ENCODE peak calls at places on chromosomes 12 and 14, in four cellular contexts. D is GM12891, P is GM12878, X is HL-60. W is an unnamed sample.
A peak's percentile ranks its signal among the peaks of the same experiment; 100 is the strongest.

GRCh38 chr14:103382375-103382774 is 2.8 kb upstream of the MARK3 start:
- DNase-seq in D (no peak), P (no peak), X (peak; percentile 52), W (peak; percentile 30)

GRCh38 chr12:24045816-24046257 is 96.4 kb upstream of the SOX5 start:
- DNase-seq in P (no peak), X (no peak), D (no peak), W (no peak)

GRCh38 chr12:79546461-79547043 is 144.2 kb downstream of the PAWR start:
- DNase-seq in D (no peak), P (no peak), X (no peak), W (no peak)

GRCh38 chr12:75208851-75209781 is 523 bp downstream of the KCNC2 start:
- DNase-seq in P (no peak), D (no peak), X (no peak), W (peak; percentile 5)

GRCh38 chr12:82359115-82359478 is 768 bp downstream of the METTL25 start:
- DNase-seq in P (no peak), X (peak; percentile 6), D (no peak), W (peak; percentile 11)

GRCh38 chr14:71855399-71856036 is 76.7 kb upstream of the RGS6 start:
- DNase-seq in X (peak; percentile 49), D (peak; percentile 30), P (peak; percentile 31), W (peak; percentile 44)

GRCh38 chr12:53053223-53054111 is 3.6 kb downstream of the TNS2 start:
- DNase-seq in X (peak; percentile 43), P (no peak), D (no peak), W (peak; percentile 78)

GRCh38 chr14:71511152-71511551 is 421.1 kb upstream of the RGS6 start:
- DNase-seq in D (no peak), X (no peak), P (no peak), W (no peak)

GRCh38 chr12:92076106-92076505 is 69.5 kb downstream of the BTG1 start:
- DNase-seq in P (no peak), X (no peak), D (no peak), W (no peak)

GRCh38 chr12:113857371-113857770 is 108.8 kb downstream of the RBM19 start:
- DNase-seq in X (no peak), P (no peak), D (no peak), W (no peak)

GRCh38 chr14:87013583-87013982 is 979.4 kb downstream of the GALC start:
- DNase-seq in P (no peak), D (no peak), X (no peak), W (no peak)

GRCh38 chr12:6364037-6364360 is 11.4 kb downstream of the SCNN1A start:
- DNase-seq in X (no peak), D (no peak), P (no peak), W (no peak)

GRCh38 chr12:109572506-109572845 is 828 bp downstream of the MMAB start:
- DNase-seq in X (no peak), P (no peak), D (no peak), W (no peak)

GRCh38 chr12:114952573-114953196 is 268.7 kb upstream of the TBX3 start:
- DNase-seq in D (no peak), X (no peak), P (no peak), W (no peak)

GRCh38 chr14:54208751-54209150 is 188.1 kb upstream of the CDKN3 start:
- DNase-seq in D (no peak), X (no peak), P (no peak), W (no peak)

GRCh38 chr14:90874599-90874998 is 58.4 kb upstream of the TTC7B start:
- DNase-seq in D (no peak), P (no peak), X (no peak), W (no peak)

GRCh38 chr12:63420206-63420644 is 248.1 kb downstream of the DPY19L2 start:
- DNase-seq in P (peak; percentile 24), D (peak; percentile 14), X (peak; percentile 65), W (peak; percentile 65)

GRCh38 chr12:26629864-26630263 is 203.1 kb downstream of the ITPR2 start:
- DNase-seq in P (no peak), D (no peak), X (no peak), W (no peak)

GRCh38 chr14:40452674-40453073 is 1020.4 kb upstream of the FBXO33 start:
- DNase-seq in P (no peak), D (no peak), X (no peak), W (no peak)

GRCh38 chr14:86892167-86892956 is 1100.6 kb downstream of the GALC start:
- DNase-seq in P (no peak), D (no peak), X (no peak), W (no peak)

GRCh38 chr12:104578453-104578852 is 121.7 kb downstream of the CHST11 start:
- DNase-seq in X (no peak), P (no peak), D (no peak), W (peak; percentile 28)

GRCh38 chr12:105214141-105214540 is 21.8 kb downstream of the APPL2 start:
- DNase-seq in X (no peak), P (no peak), D (no peak), W (no peak)

GRCh38 chr12:104502662-104503061 is 45.9 kb downstream of the CHST11 start:
- DNase-seq in X (no peak), P (no peak), D (no peak), W (no peak)

GRCh38 chr12:57726151-57726883 is 12.2 kb downstream of the AGAP2 start:
- DNase-seq in D (peak; percentile 36), P (no peak), X (no peak), W (no peak)

GRCh38 chr14:105400016-105400415 is 1.7 kb downstream of the TEX22 start:
- DNase-seq in P (no peak), D (no peak), X (no peak), W (no peak)

GRCh38 chr12:2052861-2053674 is at the start of gene CACNA1C:
- DNase-seq in P (no peak), D (peak; percentile 51), X (peak; percentile 26), W (no peak)

GRCh38 chr12:107283652-107284051 is 190.3 kb upstream of the CRY1 start:
- DNase-seq in X (no peak), P (no peak), D (no peak), W (peak; percentile 9)

GRCh38 chr12:107275530-107275929 is 182.2 kb upstream of the CRY1 start:
- DNase-seq in D (no peak), X (no peak), P (no peak), W (no peak)

GRCh38 chr12:107282628-107283027 is 189.3 kb upstream of the CRY1 start:
- DNase-seq in D (no peak), X (no peak), P (no peak), W (no peak)

DNA sequence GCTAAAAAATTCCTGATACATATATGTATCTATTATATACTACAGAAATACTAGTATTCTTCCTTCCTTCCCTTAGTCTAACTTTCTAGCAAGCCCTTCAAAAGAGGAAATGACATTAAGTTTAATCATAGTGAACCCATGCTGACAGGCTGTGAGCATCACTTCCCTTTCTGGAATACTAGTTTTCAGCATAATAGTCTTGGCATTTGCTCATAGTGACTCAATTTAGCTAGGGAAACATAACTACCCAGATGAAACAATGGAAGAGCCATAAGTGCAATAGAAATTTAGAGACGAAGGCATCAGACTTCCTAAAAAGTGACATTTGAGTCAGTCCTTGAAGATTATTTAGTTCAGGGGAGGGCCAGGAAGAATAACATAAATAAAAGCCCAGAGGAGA is 184.5 kb upstream of the CRY1 start:
- DNase-seq in D (no peak), X (peak; percentile 7), P (no peak), W (no peak)
- TF ChIP-seq SPI1 in D (peak; percentile 49), X (peak; percentile 82), P (peak; percentile 38), W (no peak)

DNA sequence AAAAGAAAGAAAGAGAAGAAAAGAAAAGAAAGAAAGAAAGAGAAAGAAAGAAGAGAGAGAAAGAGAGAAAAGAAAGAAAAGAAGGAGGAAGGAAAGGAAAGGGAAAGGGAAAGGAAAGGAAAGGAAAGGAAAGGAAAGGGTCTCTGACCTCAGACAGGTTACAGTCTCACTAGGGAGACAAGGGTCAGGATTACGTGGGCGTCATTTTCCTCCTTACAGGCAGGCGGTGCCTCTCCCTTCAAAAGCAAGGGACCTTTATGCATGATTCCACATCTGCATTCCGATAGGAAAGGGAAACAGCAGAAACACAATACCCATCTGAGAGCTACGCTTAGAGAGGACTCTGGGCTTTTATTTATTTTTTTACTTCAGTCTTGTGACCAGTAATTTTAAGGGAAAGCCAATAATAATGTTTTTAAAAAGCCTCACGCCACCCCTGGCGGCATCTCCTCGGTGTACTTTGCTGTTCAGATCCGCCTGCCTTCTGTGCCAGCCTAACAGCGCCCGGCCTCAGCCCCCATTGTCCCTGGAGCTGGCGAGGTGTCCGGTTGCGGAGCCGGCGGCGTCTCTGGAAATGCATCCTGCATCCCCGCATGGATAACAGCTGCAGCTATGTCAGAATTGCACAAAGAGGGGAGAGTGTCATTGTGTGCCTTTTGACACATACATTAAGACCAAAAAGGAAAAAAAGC is 882 bp upstream of the HIP1R start:
- DNase-seq in P (no peak), D (no peak), X (peak; percentile 23), W (peak; percentile 46)
- TF ChIP-seq SPI1 in P (no peak), D (no peak), X (no peak), W (no peak)

DNA sequence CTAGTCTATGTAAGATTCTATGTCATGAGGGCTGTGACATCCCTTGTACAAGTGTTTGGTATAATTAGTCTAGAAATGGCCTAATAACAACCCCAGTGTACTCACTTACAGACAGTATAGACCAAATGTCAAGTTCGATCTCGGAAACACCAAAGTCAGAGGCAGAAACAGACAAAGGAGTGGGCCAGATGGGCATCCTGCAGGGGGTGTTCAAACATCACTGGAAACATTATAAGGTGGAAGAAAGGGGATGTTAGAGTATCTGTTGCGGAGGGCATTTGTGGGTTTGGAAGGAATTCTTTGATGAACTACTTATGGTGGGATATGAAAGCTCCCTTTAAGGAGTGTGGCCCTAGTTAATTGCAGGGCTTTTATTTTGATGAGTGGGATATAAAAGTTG is 134.6 kb downstream of the ESR2 start:
- DNase-seq in D (no peak), P (no peak), X (no peak), W (no peak)
- TF ChIP-seq SPI1 in D (no peak), P (no peak), X (no peak), W (no peak)

GRCh38 chr14:69719501-69719951 is 47.4 kb upstream of the SRSF5 start:
- DNase-seq in D (no peak), P (no peak), X (peak; percentile 60), W (no peak)
- TF ChIP-seq SPI1 in D (no peak), P (peak; percentile 15), X (peak; percentile 45), W (no peak)

DNA sequence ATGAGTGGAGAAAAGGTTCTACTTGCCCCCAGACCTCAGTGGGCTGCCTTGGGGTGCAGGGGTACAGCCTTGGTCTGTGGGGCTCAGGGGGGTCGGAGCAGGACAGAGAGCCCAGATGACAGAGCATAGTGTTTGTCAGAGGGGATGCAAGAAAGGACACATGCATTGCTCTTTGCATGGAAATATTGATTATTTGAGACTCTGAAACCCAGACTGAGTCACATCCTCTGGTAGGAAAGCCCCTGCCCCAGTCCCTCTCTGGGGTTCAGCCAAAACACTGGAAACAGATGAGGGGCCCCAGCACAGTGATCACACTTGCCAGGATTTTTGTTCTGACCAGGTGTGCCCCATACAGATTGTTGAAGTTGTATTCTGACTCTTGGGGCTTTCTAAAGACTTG is 1094.4 kb downstream of the BCL11B start:
- DNase-seq in P (no peak), D (no peak), X (no peak), W (no peak)
- TF ChIP-seq SPI1 in P (no peak), D (no peak), X (no peak), W (no peak)

GRCh38 chr14:64218344-64219240 is 75.6 kb downstream of the ESR2 start:
- DNase-seq in P (no peak), D (no peak), X (no peak), W (no peak)

GRCh38 chr14:64217747-64218146 is 76.4 kb downstream of the ESR2 start:
- DNase-seq in D (no peak), P (no peak), X (no peak), W (no peak)

GRCh38 chr14:64215978-64216377 is 78.2 kb downstream of the ESR2 start:
- DNase-seq in X (no peak), P (no peak), D (no peak), W (no peak)

GRCh38 chr14:64215274-64215673 is 78.9 kb downstream of the ESR2 start:
- DNase-seq in P (no peak), D (no peak), X (no peak), W (no peak)

GRCh38 chr14:64217318-64217717 is 76.9 kb downstream of the ESR2 start:
- DNase-seq in D (no peak), X (no peak), P (no peak), W (no peak)
- TF ChIP-seq SPI1 in D (peak; percentile 55), X (no peak), P (peak; percentile 51), W (no peak)

W was measured in K562.